ENCODE peak calls at places on chromosome 17, in ten cellular contexts. Y is HEK293T; D is A549; L is skeletal muscle cell; Z is stimulated activated CD4-positive, alpha-beta T cell treated with anti-CD3 and anti-CD28 coated beads, Interleukin-4, amount 100 ng/mL, for 48 hours; G is retina; P is HFF-Myc; T is fibroblast of the conjunctiva; F is RPMI7951; U is Right ventricle myocardium superior. O is an unnamed sample.
A peak's percentile ranks its signal among the peaks of the same experiment; 100 is the strongest.

GRCh38 chr17:17818088-17818526 is 18.7 kb downstream of the SREBF1 start:
- DNase-seq in Y (peak; percentile 60), T (no peak), G (no peak), Z (no peak), U (no peak), P (no peak), L (no peak), F (no peak), D (no peak), O (peak; percentile 79)

GRCh38 chr17:60106377-60107059 is 27.8 kb upstream of the HEATR6 start:
- DNase-seq in Y (no peak), T (no peak), U (no peak), D (no peak), Z (no peak), F (peak; percentile 83), L (no peak), P (no peak), G (no peak), O (no peak)

GRCh38 chr17:77366206-77366557 is 225.4 kb downstream of the SEC14L1 start:
- DNase-seq in Z (no peak), D (no peak), F (no peak), G (peak; percentile 17), L (no peak), U (no peak), P (no peak), Y (no peak), T (no peak), O (no peak)

GRCh38 chr17:6524520-6524919 is 31.8 kb downstream of the PITPNM3 start:
- DNase-seq in L (no peak), G (no peak), P (no peak), Z (no peak), Y (no peak), F (no peak), U (no peak), T (no peak), D (peak; percentile 55), O (no peak)

GRCh38 chr17:75549246-75550138 is 24.0 kb downstream of the LLGL2 start:
- DNase-seq in L (no peak), D (peak; percentile 74), T (no peak), F (no peak), Z (no peak), G (no peak), Y (peak; percentile 58), P (no peak), U (no peak), O (peak; percentile 92)

GRCh38 chr17:15468142-15468541 is 721 bp upstream of the CDRT4 start:
- DNase-seq in G (no peak), F (no peak), Y (no peak), L (no peak), T (no peak), U (no peak), P (no peak), D (no peak), Z (no peak), O (no peak)

GRCh38 chr17:32926183-32926582 is 1.8 kb upstream of the TMEM98 start:
- DNase-seq in Z (no peak), L (no peak), D (no peak), Y (no peak), G (no peak), P (no peak), T (no peak), F (no peak), U (no peak), O (no peak)

GRCh38 chr17:42110301-42111264 is 1.9 kb downstream of the DHX58 start:
- DNase-seq in P (no peak), U (no peak), Z (no peak), F (no peak), D (no peak), Y (no peak), L (no peak), G (no peak), T (no peak), O (no peak)

GRCh38 chr17:78873519-78874340 is 29.3 kb downstream of the CEP295NL start:
- DNase-seq in G (peak; percentile 66), P (peak; percentile 56), T (no peak), Z (no peak), Y (no peak), F (peak; percentile 95), U (peak; percentile 71), D (no peak), L (peak; percentile 25), O (no peak)

GRCh38 chr17:21460358-21460757 is 84.2 kb downstream of the KCNJ12 start:
- DNase-seq in U (no peak), Y (no peak), F (peak; percentile 64), G (no peak), T (peak; percentile 16), P (no peak), Z (no peak), D (no peak), L (peak; percentile 15), O (no peak)

O was measured in iPS-NIHi11.